ENCODE peak calls at places on chromosomes 4 and X, in four cellular contexts. I, R, Q and H are unnamed samples.

GRCh38 chrX:106170318-106170717 is 2.2 kb downstream of the PWWP3B start:
- DNase-seq in I (peak), R (no peak), Q (no peak), H (no peak)

GRCh38 chr4:180909279-180909678 is 1333.9 kb upstream of the TENM3 start:
- DNase-seq in I (no peak), R (no peak), Q (no peak), H (no peak)

GRCh38 chr4:10006236-10006603 is 15.1 kb downstream of the SLC2A9 start:
- DNase-seq in R (peak), Q (no peak), I (peak), H (no peak)

GRCh38 chr4:10741961-10742699 is 57.6 kb upstream of the CLNK start:
- DNase-seq in R (no peak), Q (no peak), I (no peak), H (no peak)

GRCh38 chrX:46912098-46912672 is at the start of gene JADE3:
- DNase-seq in R (peak), Q (peak), I (peak), H (peak)

GRCh38 chr4:162510937-162511336 is 347.1 kb upstream of the FSTL5 start:
- DNase-seq in R (no peak), Q (no peak), I (no peak), H (no peak)

GRCh38 chr4:165335163-165335703 is 7.8 kb downstream of the MSMO1 start:
- DNase-seq in R (no peak), I (no peak), Q (no peak), H (no peak)

GRCh38 chr4:189136462-189136861 is 804.2 kb upstream of the FRG1 start:
- DNase-seq in R (no peak), I (no peak), Q (no peak), H (no peak)

GRCh38 chr4:40736910-40737309 is 12.8 kb upstream of the NSUN7 start:
- DNase-seq in R (no peak), Q (no peak), I (peak), H (peak)

GRCh38 chr4:183940807-183941310 is 35.8 kb downstream of the STOX2 start:
- DNase-seq in R (no peak), I (no peak), Q (no peak), H (no peak)

GRCh38 chr4:150176559-150176958 is 98.3 kb downstream of the DCLK2 start:
- DNase-seq in I (no peak), R (no peak), Q (no peak), H (no peak)

GRCh38 chrX:72009731-72010130 is 99.1 kb downstream of the NHSL2 start:
- DNase-seq in I (no peak), R (no peak), Q (no peak), H (no peak)

GRCh38 chr4:170272959-170273358 is 183.2 kb upstream of the AADAT start:
- DNase-seq in Q (no peak), I (no peak), R (no peak), H (no peak)

GRCh38 chr4:10461850-10462400 is 4.7 kb upstream of the ZNF518B start:
- DNase-seq in I (no peak), R (no peak), Q (no peak), H (no peak)

GRCh38 chr4:57109847-57110634 is at the start of gene IGFBP7:
- DNase-seq in I (peak), R (peak), Q (no peak), H (no peak)

GRCh38 chr4:7645158-7645557 is 210.4 kb upstream of the PSAPL1 start:
- DNase-seq in Q (no peak), I (no peak), R (no peak), H (no peak)

GRCh38 chr4:11698846-11699590 is 270.3 kb upstream of the HS3ST1 start:
- DNase-seq in I (peak), R (no peak), Q (no peak), H (no peak)